ENCODE peak calls at places on chromosomes 7 and 10, in four cellular contexts. One of them, this sample, is unnamed.

GRCh38 chr7:13279854-13280435 is 592.5 kb downstream of the ARL4A start:
- DNase-seq in EH: peak
- DNase-seq in mucosa of gallbladder: no peak
- DNase-seq in AG08396: no peak
- DNase-seq in this sample: no peak

GRCh38 chr10:35502697-35503096 is 102.4 kb upstream of the GJD4 start:
- DNase-seq in EH: no peak
- DNase-seq in mucosa of gallbladder: no peak
- DNase-seq in AG08396: no peak
- DNase-seq in this sample: no peak

GRCh38 chr10:131681122-131681521 is 219.7 kb upstream of the PPP2R2D start:
- DNase-seq in EH: no peak
- DNase-seq in mucosa of gallbladder: no peak
- DNase-seq in AG08396: no peak
- DNase-seq in this sample: no peak

GRCh38 chr7:87624628-87625027 is 3.6 kb upstream of the RUNDC3B start:
- DNase-seq in EH: no peak
- DNase-seq in mucosa of gallbladder: no peak
- DNase-seq in AG08396: no peak
- DNase-seq in this sample: no peak

GRCh38 chr10:83734278-83734677 is 405.0 kb upstream of the GHITM start:
- DNase-seq in EH: no peak
- DNase-seq in mucosa of gallbladder: no peak
- DNase-seq in AG08396: no peak
- DNase-seq in this sample: no peak

GRCh38 chr7:11345621-11346020 is 371.9 kb downstream of the PHF14 start:
- DNase-seq in EH: peak
- DNase-seq in mucosa of gallbladder: no peak
- DNase-seq in AG08396: no peak
- DNase-seq in this sample: no peak

GRCh38 chr10:85696893-85697292 is 669.7 kb downstream of the GRID1 start:
- DNase-seq in EH: no peak
- DNase-seq in mucosa of gallbladder: no peak
- DNase-seq in AG08396: no peak
- DNase-seq in this sample: no peak

GRCh38 chr7:21542891-21543527 is at the start of gene DNAH11:
- DNase-seq in EH: peak
- DNase-seq in mucosa of gallbladder: no peak
- DNase-seq in AG08396: peak
- DNase-seq in this sample: no peak

GRCh38 chr7:5494320-5494682 is 70.7 kb upstream of the TNRC18 start:
- DNase-seq in EH: no peak
- DNase-seq in mucosa of gallbladder: no peak
- DNase-seq in AG08396: no peak
- DNase-seq in this sample: no peak

GRCh38 chr7:44216521-44217030 is 15.8 kb downstream of the YKT6 start:
- DNase-seq in EH: no peak
- DNase-seq in mucosa of gallbladder: no peak
- DNase-seq in AG08396: no peak
- DNase-seq in this sample: no peak

GRCh38 chr10:107814865-107815487 is 650.5 kb upstream of the SORCS1 start:
- DNase-seq in EH: peak
- DNase-seq in mucosa of gallbladder: peak
- DNase-seq in AG08396: peak
- DNase-seq in this sample: no peak

GRCh38 chr10:93867481-93867880 is 26.3 kb upstream of the SLC35G1 start:
- DNase-seq in EH: peak
- DNase-seq in mucosa of gallbladder: no peak
- DNase-seq in AG08396: no peak
- DNase-seq in this sample: no peak

This sample was measured in amniotic stem cell.